ENCODE peak calls at places on chromosomes 4 and X, in five cellular contexts. X is tibial artery, V is GM12891, L is ELR, F is astrocyte. T is an unnamed sample.

GRCh38 chr4:70991596-70991995 is 1.9 kb upstream of the DCK start:
- DNase-seq in F (no peak), X (no peak), L (no peak), V (no peak), T (no peak)

GRCh38 chr4:183757105-183757504 is 98.0 kb downstream of the TRAPPC11 start:
- DNase-seq in V (no peak), L (no peak), F (peak; percentile 9), X (no peak), T (no peak)

GRCh38 chr4:185143596-185143969 is 517 bp downstream of the SLC25A4 start:
- DNase-seq in F (peak; percentile 12), X (peak; percentile 73), L (peak; percentile 43), V (no peak), T (peak; percentile 46)

GRCh38 chr4:21790437-21791029 is 158.0 kb downstream of the KCNIP4 start:
- DNase-seq in F (peak; percentile 16), L (peak; percentile 64), X (no peak), V (no peak), T (no peak)

GRCh38 chrX:17547658-17548057 is 172.7 kb downstream of the NHS start:
- DNase-seq in V (no peak), F (peak; percentile 90), X (peak; percentile 25), L (peak; percentile 77), T (peak; percentile 77)

GRCh38 chr4:158172558-158173258 is at the start of gene GASK1B:
- DNase-seq in F (peak; percentile 79), V (no peak), L (peak; percentile 68), X (peak; percentile 50), T (peak; percentile 25)

GRCh38 chr4:6668391-6668790 is 25.3 kb upstream of the S100P start:
- DNase-seq in X (no peak), V (no peak), L (peak; percentile 67), F (peak; percentile 93), T (no peak)

GRCh38 chrX:151019837-151020236 is 36.7 kb downstream of the HMGB3 start:
- DNase-seq in L (peak; percentile 63), V (no peak), F (no peak), X (no peak), T (peak; percentile 18)

GRCh38 chr4:100848865-100849264 is 331.0 kb upstream of the EMCN start:
- DNase-seq in V (no peak), L (no peak), X (no peak), F (no peak), T (no peak)

GRCh38 chr4:76233534-76233933 is 18.0 kb upstream of the FAM47E start:
- DNase-seq in X (no peak), F (no peak), V (no peak), L (no peak), T (no peak)

GRCh38 chrX:3699841-3700381 is 13.5 kb downstream of the PRKX start:
- DNase-seq in L (peak; percentile 1), F (no peak), V (no peak), X (no peak), T (no peak)

GRCh38 chrX:53186363-53186762 is 38.6 kb downstream of the KDM5C start:
- DNase-seq in X (no peak), F (peak; percentile 55), V (no peak), L (peak; percentile 83), T (peak; percentile 58)

GRCh38 chrX:46642145-46642544 is 68.6 kb downstream of the CHST7 start:
- DNase-seq in L (peak; percentile 50), V (no peak), X (no peak), F (no peak), T (no peak)

GRCh38 chr4:48905363-48906015 is 1.1 kb downstream of the OCIAD2 start:
- DNase-seq in X (no peak), V (no peak), F (peak; percentile 70), L (peak; percentile 67), T (peak; percentile 55)

GRCh38 chr4:113106076-113106475 is 56.6 kb downstream of the ANK2 start:
- DNase-seq in V (no peak), X (no peak), F (peak; percentile 23), L (peak; percentile 53), T (no peak)

GRCh38 chrX:154750301-154751120 is at the start of gene GAB3:
- DNase-seq in L (peak; percentile 56), X (no peak), V (no peak), F (no peak), T (no peak)

T was measured in NCI-H226.